ENCODE peak calls at places on chromosomes 5 and 9, in six cellular contexts. H is GM20000; C is RWPE1; B is stimulated activated CD4-positive, alpha-beta T cell treated with anti-CD3 and anti-CD28 coated beads, Interleukin-2, amount 100 ng/mL, for 24 hours; D is left lobe of liver; R is amygdala. N is an unnamed sample.
A peak's percentile ranks its signal among the peaks of the same experiment; 100 is the strongest.

GRCh38 chr5:63249960-63250359 is 671.3 kb downstream of the LRRC70 start:
- DNase-seq in D (no peak), H (no peak), B (no peak), C (no peak), R (no peak), N (no peak)

GRCh38 chr5:66892715-66893114 is 296.5 kb downstream of the MAST4 start:
- DNase-seq in H (no peak), B (no peak), R (no peak), C (no peak), D (no peak), N (no peak)

GRCh38 chr5:73390989-73391388 is 57.6 kb downstream of the FOXD1 start:
- DNase-seq in C (no peak), B (no peak), D (no peak), R (no peak), H (no peak), N (no peak)

GRCh38 chr9:97617939-97618416 is 15.2 kb downstream of the TSTD2 start:
- DNase-seq in B (no peak), R (no peak), H (peak; percentile 23), D (no peak), C (no peak), N (peak; percentile 23)

GRCh38 chr9:123431581-123431980 is 75.6 kb downstream of the CRB2 start:
- DNase-seq in R (no peak), D (no peak), H (no peak), C (no peak), B (no peak), N (no peak)

GRCh38 chr9:91207889-91208651 is 153.6 kb downstream of the AUH start:
- DNase-seq in D (peak; percentile 48), R (no peak), B (no peak), H (peak; percentile 66), C (no peak), N (peak; percentile 56)

GRCh38 chr9:36530224-36530623 is 42.5 kb upstream of the MELK start:
- DNase-seq in B (no peak), D (no peak), C (no peak), R (no peak), H (no peak), N (no peak)

GRCh38 chr9:88537743-88538055 is 2.7 kb downstream of the NXNL2 start:
- DNase-seq in D (no peak), H (no peak), B (peak; percentile 29), R (peak; percentile 57), C (no peak), N (no peak)

GRCh38 chr5:115522832-115523365 is 21.7 kb downstream of the FEM1C start:
- DNase-seq in C (no peak), R (no peak), D (no peak), H (no peak), B (no peak), N (no peak)

GRCh38 chr9:4501147-4501507 is 10.9 kb downstream of the SLC1A1 start:
- DNase-seq in D (no peak), B (no peak), H (no peak), C (no peak), R (no peak), N (no peak)

GRCh38 chr9:137286980-137287383 is 9.5 kb downstream of the TOR4A start:
- DNase-seq in H (peak; percentile 82), B (peak; percentile 38), D (peak; percentile 69), C (no peak), R (no peak), N (peak; percentile 81)

GRCh38 chr5:141001466-141001853 is 35.2 kb downstream of the PCDHAC2 start:
- DNase-seq in B (no peak), R (no peak), H (no peak), C (peak; percentile 96), D (no peak), N (no peak)

GRCh38 chr9:109166771-109167601 is at the start of gene FRRS1L:
- DNase-seq in D (no peak), H (no peak), B (peak; percentile 10), R (peak; percentile 36), C (peak; percentile 44), N (peak; percentile 36)

GRCh38 chr5:464843-465590 is 22.0 kb downstream of the EXOC3 start:
- DNase-seq in C (no peak), B (peak; percentile 0), D (no peak), H (no peak), R (no peak), N (no peak)

GRCh38 chr9:122777935-122778671 is 10.6 kb upstream of the OR5C1 start:
- DNase-seq in R (no peak), B (no peak), H (no peak), C (peak; percentile 63), D (no peak), N (no peak)

GRCh38 chr9:87635656-87636501 is 90.0 kb upstream of the CTSL start:
- DNase-seq in C (no peak), D (no peak), B (no peak), R (no peak), H (no peak), N (no peak)

GRCh38 chr5:65034029-65034781 is 265.5 kb downstream of the CWC27 start:
- DNase-seq in H (no peak), D (peak; percentile 49), C (no peak), R (no peak), B (no peak), N (no peak)

GRCh38 chr5:40879163-40879942 is 29.9 kb upstream of the C7 start:
- DNase-seq in R (no peak), H (peak; percentile 30), D (no peak), B (no peak), C (peak; percentile 57), N (peak; percentile 32)

GRCh38 chr5:157184117-157184516 is 3.5 kb downstream of the ITK start:
- DNase-seq in H (no peak), R (no peak), D (no peak), B (no peak), C (no peak), N (no peak)

GRCh38 chr9:84002344-84002743 is 21.7 kb downstream of the RMI1 start:
- DNase-seq in B (no peak), C (no peak), D (no peak), H (peak; percentile 13), R (no peak), N (no peak)

N was measured in GM13977.